ENCODE peak calls at places on chromosomes 5 and 9, in ten cellular contexts. L is NCI-H1092 treated with DMSO at 0.1 percent for 48 hours; C is natural killer cell; X is cardiac muscle cell; B is effector memory CD8-positive, alpha-beta T cell; J is GM13976; D is NCI-H446; V is neural progenitor cell; S is SIG-M5; W is astrocyte of the cerebellum. O is an unnamed sample.

GRCh38 chr9:5622019-5622418 is 6.9 kb upstream of the RIC1 start:
- DNase-seq in J (no peak), L (no peak), X (no peak), D (no peak), B (no peak), S (no peak), V (no peak), C (no peak), W (peak; percentile 71), O (no peak)

GRCh38 chr9:123090198-123090896 is 56.9 kb downstream of the GPR21 start:
- DNase-seq in L (no peak), W (no peak), D (no peak), S (no peak), X (no peak), C (no peak), J (no peak), V (no peak), B (no peak), O (peak; percentile 53)

GRCh38 chr5:158172005-158172404 is 313.1 kb upstream of the CLINT1 start:
- DNase-seq in D (no peak), J (no peak), S (no peak), V (no peak), C (no peak), L (no peak), B (no peak), X (no peak), W (no peak), O (no peak)

GRCh38 chr5:149962601-149963300 is 2.2 kb downstream of the SLC26A2 start:
- DNase-seq in S (no peak), B (no peak), C (no peak), X (no peak), J (no peak), L (no peak), D (no peak), V (no peak), W (no peak), O (no peak)

GRCh38 chr5:143014017-143014651 is 244.0 kb downstream of the ARHGAP26 start:
- DNase-seq in L (peak; percentile 20), W (no peak), V (peak; percentile 79), J (no peak), S (no peak), C (no peak), B (no peak), D (no peak), X (peak; percentile 73), O (no peak)

GRCh38 chr9:99818439-99818992 is 3.2 kb upstream of the NR4A3 start:
- DNase-seq in V (peak; percentile 59), C (no peak), S (no peak), X (no peak), L (no peak), B (no peak), D (no peak), W (no peak), J (no peak), O (no peak)

GRCh38 chr5:74296685-74297084 is 343.8 kb downstream of the ENC1 start:
- DNase-seq in J (no peak), X (no peak), V (no peak), L (peak; percentile 36), D (peak; percentile 88), B (no peak), S (no peak), W (peak; percentile 22), C (no peak), O (peak; percentile 7)

GRCh38 chr5:139473565-139473964 is 2.8 kb downstream of the SMIM33 start:
- DNase-seq in C (no peak), W (no peak), X (no peak), J (no peak), B (no peak), D (no peak), S (no peak), L (no peak), V (no peak), O (no peak)

GRCh38 chr5:140795259-140795641 is 598 bp downstream of the PCDHA2 start:
- DNase-seq in J (no peak), L (no peak), S (no peak), W (no peak), B (no peak), V (peak; percentile 50), X (peak; percentile 32), D (peak; percentile 43), C (no peak), O (no peak)

GRCh38 chr5:59218424-59219045 is 635.7 kb downstream of the RAB3C start:
- DNase-seq in C (no peak), B (no peak), S (no peak), W (no peak), X (no peak), J (peak; percentile 9), D (no peak), V (no peak), L (peak; percentile 29), O (no peak)

GRCh38 chr9:19493174-19493811 is 84.5 kb downstream of the ACER2 start:
- DNase-seq in S (no peak), D (peak; percentile 78), J (peak; percentile 74), B (peak; percentile 37), W (peak; percentile 29), C (no peak), X (peak; percentile 72), V (peak; percentile 69), L (peak; percentile 92), O (peak; percentile 71)

GRCh38 chr9:99430301-99430700 is 208.2 kb downstream of the SEC61B start:
- DNase-seq in S (peak; percentile 31), D (no peak), W (no peak), L (no peak), X (no peak), J (no peak), V (no peak), C (no peak), B (no peak), O (no peak)

GRCh38 chr5:139156814-139157213 is 41.4 kb downstream of the SIL1 start:
- DNase-seq in X (peak; percentile 5), C (no peak), W (no peak), J (no peak), V (no peak), B (no peak), D (no peak), S (no peak), L (no peak), O (no peak)

O was measured in DMS79 treated with DMSO at 0.1 percent for 48 hours.